ENCODE peak calls at places on chromosomes 3 and 15, in nine cellular contexts. H, G, U, B, I, P, A, O and X are unnamed samples.

GRCh38 chr15:78075490-78076230 is 1.9 kb downstream of the TBC1D2B start:
- DNase-seq in A (no peak), I (no peak), G (no peak), P (peak), B (no peak), H (peak), U (no peak), O (peak), X (no peak)

GRCh38 chr3:105353485-105354161 is 13.1 kb upstream of the ALCAM start:
- DNase-seq in G (no peak), I (no peak), A (peak), P (peak), U (peak), H (no peak), O (peak), B (no peak), X (no peak)

GRCh38 chr3:17632401-17633100 is 109.9 kb downstream of the TBC1D5 start:
- DNase-seq in G (peak), H (no peak), P (peak), B (no peak), O (no peak), I (no peak), U (no peak), A (no peak), X (no peak)

GRCh38 chr3:113092746-113093145 is 102.0 kb downstream of the GTPBP8 start:
- DNase-seq in I (no peak), P (no peak), O (no peak), G (no peak), U (no peak), B (no peak), H (no peak), A (no peak), X (no peak)

GRCh38 chr3:120678331-120678845 is 3.7 kb downstream of the HGD start:
- DNase-seq in P (peak), A (peak), G (no peak), O (no peak), U (no peak), B (no peak), H (no peak), I (no peak), X (peak)

GRCh38 chr15:101615986-101616848 is 36.0 kb downstream of the TM2D3 start:
- DNase-seq in I (no peak), B (no peak), O (peak), P (peak), H (peak), U (no peak), A (peak), G (no peak), X (no peak)

GRCh38 chr15:98681061-98681460 is 32.7 kb downstream of the IGF1R start:
- DNase-seq in A (no peak), B (no peak), P (no peak), O (no peak), I (no peak), H (no peak), G (no peak), U (no peak), X (no peak)

GRCh38 chr15:89836255-89837133 is 21.8 kb upstream of the ANPEP start:
- DNase-seq in O (no peak), G (no peak), I (no peak), H (no peak), B (no peak), A (no peak), P (peak), U (no peak), X (no peak)

GRCh38 chr15:98442379-98442833 is 205.9 kb upstream of the IGF1R start:
- DNase-seq in B (peak), H (peak), O (peak), A (no peak), I (peak), P (peak), U (no peak), G (peak), X (peak)

GRCh38 chr3:168596175-168596574 is 500.5 kb upstream of the GOLIM4 start:
- DNase-seq in A (no peak), G (no peak), O (no peak), H (no peak), I (no peak), U (no peak), B (no peak), P (no peak), X (no peak)

GRCh38 chr3:141486735-141487418 is at the start of gene RASA2:
- DNase-seq in U (peak), P (peak), H (peak), O (peak), B (peak), A (peak), I (peak), G (peak), X (peak)

GRCh38 chr3:188431040-188431439 is 277.1 kb downstream of the LPP start:
- DNase-seq in P (no peak), B (no peak), U (no peak), A (no peak), I (no peak), G (no peak), H (no peak), O (no peak), X (no peak)

GRCh38 chr3:13177236-13177635 is 104.0 kb upstream of the IQSEC1 start:
- DNase-seq in U (no peak), I (no peak), B (no peak), G (no peak), A (no peak), H (no peak), P (no peak), O (no peak), X (no peak)

GRCh38 chr15:78681306-78682012 is 40.4 kb upstream of the CHRNB4 start:
- DNase-seq in B (no peak), A (no peak), U (peak), G (no peak), O (peak), I (no peak), P (no peak), H (no peak), X (no peak)

GRCh38 chr3:160003520-160004128 is 15.0 kb downstream of the IL12A start:
- DNase-seq in H (no peak), O (peak), I (no peak), A (peak), P (peak), G (peak), U (peak), B (peak), X (no peak)

GRCh38 chr15:29278436-29279099 is 8.9 kb upstream of the NSMCE3 start:
- DNase-seq in O (no peak), H (no peak), P (peak), U (no peak), B (no peak), I (no peak), A (no peak), G (no peak), X (no peak)

GRCh38 chr15:59485036-59485435 is 47.0 kb downstream of the FAM81A start:
- DNase-seq in U (no peak), A (no peak), H (no peak), B (no peak), I (no peak), G (no peak), O (no peak), P (no peak), X (no peak)

DNA sequence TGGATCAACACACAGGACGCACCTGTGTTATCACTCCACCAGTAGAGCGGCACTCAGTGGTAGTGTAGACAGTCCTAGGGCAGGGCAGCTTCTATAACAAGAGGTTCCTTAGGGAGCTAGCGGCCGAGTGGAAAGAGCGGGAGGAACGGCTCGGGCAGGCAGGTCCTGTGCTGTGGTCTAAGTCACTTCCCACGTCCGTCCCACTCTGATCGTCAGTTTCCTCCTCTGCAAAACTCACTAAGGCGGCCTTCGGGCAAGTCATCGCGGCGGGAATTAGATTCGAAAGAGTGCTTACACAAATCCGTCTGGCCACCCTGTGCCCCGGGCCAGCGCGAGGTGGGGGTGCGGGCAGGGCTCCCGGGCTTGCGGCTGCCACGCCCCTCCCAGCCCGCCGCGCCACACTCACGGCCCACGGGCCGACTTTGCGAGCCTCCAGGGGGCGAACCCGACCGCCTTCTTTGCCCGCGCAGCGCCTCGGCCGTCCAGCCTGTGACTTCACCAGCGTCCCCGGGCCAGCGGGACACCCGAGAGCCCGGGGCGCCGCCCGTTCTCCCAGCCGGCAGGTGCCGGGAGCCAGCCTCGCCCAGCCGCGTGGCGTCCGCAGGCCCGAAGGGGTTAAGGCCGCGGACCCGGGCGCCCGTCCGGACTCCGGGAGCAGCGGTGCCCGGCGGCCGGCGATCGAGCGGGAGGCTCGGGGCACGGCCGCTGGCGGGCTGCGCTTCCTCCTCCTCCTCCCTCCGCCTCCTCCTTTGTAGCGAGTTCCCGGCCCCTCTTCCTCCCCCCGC is 426 bp upstream of the CORO2B start:
- DNase-seq in B (peak), U (peak), A (peak), P (peak), I (no peak), H (peak), G (no peak), O (peak), X (peak)
- TF ChIP-seq CTCF in B (peak), U (peak), A (peak), P (peak), I (no peak), H (peak), G (no peak), O (no peak), X (peak)

GRCh38 chr15:85541744-85542143 is 161.3 kb downstream of the AKAP13 start:
- DNase-seq in O (no peak), U (no peak), I (no peak), P (peak), G (no peak), A (no peak), H (no peak), B (peak), X (no peak)

GRCh38 chr15:85542488-85542887 is 162.1 kb downstream of the AKAP13 start:
- DNase-seq in P (no peak), U (no peak), I (no peak), A (no peak), H (no peak), O (no peak), G (no peak), B (no peak), X (no peak)

GRCh38 chr15:85542895-85543331 is 162.5 kb downstream of the AKAP13 start:
- DNase-seq in P (peak), O (no peak), H (no peak), B (peak), G (no peak), U (no peak), A (no peak), I (no peak), X (no peak)

GRCh38 chr15:85545185-85545584 is 164.8 kb downstream of the AKAP13 start:
- DNase-seq in H (no peak), A (no peak), B (no peak), U (no peak), G (no peak), P (peak), I (no peak), O (no peak), X (no peak)

GRCh38 chr15:85543741-85544155 is 163.3 kb downstream of the AKAP13 start:
- DNase-seq in O (no peak), U (peak), P (no peak), I (peak), A (peak), G (no peak), H (no peak), B (no peak), X (no peak)
- TF ChIP-seq CTCF in O (no peak), U (peak), P (no peak), I (peak), A (peak), G (no peak), H (peak), B (no peak), X (no peak)

DNA sequence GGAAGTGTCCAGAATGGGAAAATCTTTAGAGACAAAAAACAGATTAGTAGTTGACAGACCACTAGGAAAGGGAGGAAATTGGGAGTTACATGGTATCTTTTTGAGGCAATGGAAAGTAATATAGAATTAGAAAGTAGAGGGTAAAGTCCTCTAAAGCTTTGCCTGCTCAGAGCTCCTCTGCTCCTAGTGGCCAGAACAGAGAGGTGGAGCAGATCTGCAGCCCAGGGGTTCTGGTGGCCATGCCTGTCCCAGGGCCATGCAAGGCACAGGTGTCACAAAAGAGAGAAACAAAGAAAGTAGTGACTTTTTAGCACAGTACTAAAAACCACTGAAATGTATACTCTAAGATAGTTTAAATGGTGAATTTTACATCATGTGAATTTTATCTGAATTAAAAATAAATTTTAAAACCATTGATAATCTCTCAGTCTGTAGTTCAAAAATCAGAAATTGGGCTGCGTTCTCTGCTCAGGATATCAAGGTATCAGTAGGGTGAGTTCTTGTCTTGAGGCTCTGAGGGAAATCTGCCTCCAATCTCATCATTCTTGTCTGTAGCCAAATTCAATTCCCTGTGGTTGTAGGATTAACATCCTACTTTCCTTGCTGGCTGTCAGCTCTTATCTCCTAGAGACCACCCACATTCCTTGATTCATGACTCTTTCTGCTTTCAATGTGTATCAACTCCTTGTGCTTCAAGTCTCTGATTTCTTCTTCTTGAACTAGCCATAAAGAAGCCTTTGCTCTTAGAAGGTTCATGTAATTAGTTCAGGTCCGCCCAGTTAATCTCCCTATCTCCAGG is 23.6 kb downstream of the PYGO1 start:
- DNase-seq in A (no peak), G (no peak), H (no peak), B (no peak), O (no peak), I (no peak), P (no peak), U (no peak), X (no peak)
- TF ChIP-seq CTCF in A (no peak), G (peak), H (no peak), B (no peak), O (no peak), I (no peak), P (peak), U (no peak), X (peak)

GRCh38 chr3:10693457-10693856 is 122.6 kb upstream of the SLC6A11 start:
- DNase-seq in I (no peak), U (no peak), H (no peak), A (no peak), O (no peak), P (no peak), B (no peak), G (no peak), X (no peak)
- TF ChIP-seq CTCF in I (no peak), U (no peak), H (no peak), A (peak), O (no peak), P (no peak), B (peak), G (no peak), X (no peak)

GRCh38 chr15:56808160-56808559 is 74.9 kb upstream of the ZNF280D start:
- DNase-seq in P (no peak), G (no peak), I (no peak), O (no peak), B (no peak), A (no peak), U (no peak), H (no peak), X (no peak)

GRCh38 chr15:56812255-56812654 is 78.9 kb upstream of the ZNF280D start:
- DNase-seq in I (no peak), H (no peak), G (peak), P (no peak), B (no peak), A (no peak), U (no peak), O (no peak), X (no peak)

GRCh38 chr15:56813995-56814394 is 80.7 kb upstream of the ZNF280D start:
- DNase-seq in I (no peak), O (no peak), H (no peak), P (no peak), U (no peak), B (no peak), G (no peak), A (no peak), X (no peak)

GRCh38 chr15:56814429-56814828 is 81.1 kb upstream of the ZNF280D start:
- DNase-seq in U (no peak), B (no peak), A (no peak), I (no peak), G (no peak), P (no peak), O (no peak), H (no peak), X (no peak)

GRCh38 chr15:56811586-56811985 is 78.3 kb upstream of the ZNF280D start:
- DNase-seq in I (no peak), O (no peak), U (no peak), G (no peak), B (no peak), H (no peak), A (no peak), P (no peak), X (no peak)
- TF ChIP-seq CTCF in I (no peak), O (no peak), U (no peak), G (peak), B (no peak), H (no peak), A (no peak), P (no peak), X (no peak)

DNA sequence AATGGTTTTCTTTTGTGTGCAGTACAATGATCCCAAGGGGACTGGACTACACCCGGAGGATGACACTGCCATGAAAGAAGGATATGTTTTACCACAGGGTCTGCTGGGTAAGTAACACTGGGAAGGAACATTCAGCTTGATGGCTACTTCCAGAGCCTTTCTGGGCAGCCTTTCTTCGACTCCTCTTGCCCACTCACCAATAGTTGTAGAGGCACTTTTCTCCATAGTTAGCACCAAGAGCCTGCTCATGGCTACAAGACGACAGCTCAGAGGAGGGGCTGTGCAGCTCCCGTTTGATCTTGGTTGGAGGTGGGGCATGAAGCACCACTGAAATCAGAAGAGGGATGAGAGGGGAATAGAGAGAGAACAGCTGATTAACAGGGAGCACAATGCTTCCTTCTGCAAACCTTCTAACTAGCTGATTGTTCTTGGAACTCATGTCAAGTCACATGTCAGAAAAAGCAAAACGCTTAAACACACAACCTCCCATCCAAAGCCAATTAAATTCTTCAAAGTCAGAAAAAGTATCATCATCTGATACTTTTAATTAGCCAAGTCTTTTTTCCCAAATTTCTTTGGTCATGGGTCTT is 27.9 kb downstream of the ETV5 start:
- DNase-seq in P (no peak), U (no peak), A (no peak), O (no peak), B (no peak), H (no peak), I (no peak), G (no peak), X (no peak)
- TF ChIP-seq CTCF in P (no peak), U (no peak), A (no peak), O (no peak), B (no peak), H (no peak), I (no peak), G (no peak), X (no peak)

GRCh38 chr3:167100651-167101050 is 279.4 kb downstream of the ZBBX start:
- DNase-seq in H (no peak), P (no peak), G (no peak), O (no peak), I (no peak), A (no peak), U (no peak), B (no peak), X (no peak)

GRCh38 chr3:167100200-167100599 is 279.9 kb downstream of the ZBBX start:
- DNase-seq in P (no peak), U (no peak), G (no peak), H (no peak), O (no peak), A (no peak), I (no peak), B (no peak), X (no peak)

GRCh38 chr3:167106456-167106855 is 273.6 kb downstream of the ZBBX start:
- DNase-seq in I (no peak), H (no peak), P (no peak), U (no peak), A (no peak), G (peak), B (no peak), O (no peak), X (no peak)

DNA sequence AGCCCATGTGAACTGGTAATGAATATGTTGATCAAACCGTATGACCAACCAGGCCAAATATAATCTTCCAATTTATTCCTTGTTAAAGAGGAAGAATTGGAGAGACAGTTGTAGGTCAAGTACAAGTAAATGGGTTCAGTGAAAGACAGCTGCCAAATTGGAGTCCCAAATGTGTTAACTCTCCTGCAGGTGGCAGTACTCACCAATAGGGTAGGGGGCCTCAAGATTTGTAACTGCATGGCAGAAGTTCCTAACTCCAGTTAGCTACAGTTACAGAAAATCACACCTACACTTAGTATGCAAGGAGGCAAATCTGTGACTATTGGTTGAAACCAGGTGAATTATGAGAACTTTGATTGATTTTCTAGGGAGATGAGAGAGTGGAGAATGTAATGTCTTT is 278.0 kb downstream of the ZBBX start:
- DNase-seq in H (no peak), G (peak), O (no peak), I (no peak), B (no peak), P (peak), A (no peak), U (no peak), X (no peak)
- TF ChIP-seq CTCF in H (no peak), G (peak), O (no peak), I (no peak), B (peak), P (peak), A (peak), U (peak), X (peak)